ENCODE peak calls at places on chromosomes 2 and 18, in seven cellular contexts. E is epithelial cell of esophagus; N is DMS 273 treated with DMSO at 0.1 percent for 48 hours; Z is uterus; W is naive thymus-derived CD8-positive, alpha-beta T cell; A is HepG2; U is fibroblast of lung. I is an unnamed sample.

GRCh38 chr2:232888099-232888836 is 18.2 kb downstream of the SNORC start:
- DNase-seq in E (no peak), N (no peak), Z (no peak), W (no peak), A (no peak), U (no peak), I (no peak)

GRCh38 chr2:198374375-198375072 is 570.1 kb downstream of the PLCL1 start:
- DNase-seq in E (peak), N (peak), Z (no peak), W (no peak), A (peak), U (peak), I (peak)

GRCh38 chr18:47893939-47894699 is 36.3 kb downstream of the SMAD2 start:
- DNase-seq in E (no peak), N (no peak), Z (no peak), W (no peak), A (no peak), U (no peak), I (no peak)

GRCh38 chr18:75130591-75131274 is 78.2 kb downstream of the PTGR3 start:
- DNase-seq in E (no peak), N (no peak), Z (no peak), W (no peak), A (no peak), U (peak), I (no peak)

GRCh38 chr2:14492920-14493503 is 139.5 kb upstream of the LRATD1 start:
- DNase-seq in E (peak), N (no peak), Z (no peak), W (no peak), A (no peak), U (peak), I (no peak)

GRCh38 chr2:186884585-186884984 is 35.6 kb upstream of the ZSWIM2 start:
- DNase-seq in E (no peak), N (no peak), Z (no peak), W (no peak), A (no peak), U (no peak), I (no peak)

GRCh38 chr2:199933466-199933865 is 21.8 kb downstream of the TYW5 start:
- DNase-seq in E (no peak), N (no peak), Z (no peak), W (no peak), A (no peak), U (no peak), I (no peak)

GRCh38 chr2:70706026-70706795 is 61.8 kb downstream of the ADD2 start:
- DNase-seq in E (no peak), N (no peak), Z (no peak), W (no peak), A (no peak), U (no peak), I (no peak)

GRCh38 chr2:85367180-85367579 is 12.6 kb downstream of the ELMOD3 start:
- DNase-seq in E (no peak), N (no peak), Z (no peak), W (no peak), A (no peak), U (no peak), I (no peak)

GRCh38 chr18:1304392-1304992 is 399.8 kb downstream of the ADCYAP1 start:
- DNase-seq in E (no peak), N (no peak), Z (no peak), W (no peak), A (no peak), U (no peak), I (no peak)

GRCh38 chr2:48209214-48209885 is 303.1 kb upstream of the FBXO11 start:
- DNase-seq in E (peak), N (no peak), Z (no peak), W (no peak), A (no peak), U (peak), I (no peak)

I was measured in B cell.